ENCODE peak calls at places on chromosomes 13 and 19, in six cellular contexts. One of them, this sample, is unnamed.

GRCh38 chr19:51751655-51752054 is at the start of gene FPR1:
- DNase-seq in posterior cingulate gyrus: no peak
- DNase-seq in CD8-positive, alpha-beta memory T cell: no peak
- DNase-seq in stimulated activated CD4-positive, alpha-beta T cell treated with anti-CD3 and anti-CD28 coated beads, TNF-alpha, amount 100 ng/mL, for 1 hour: no peak
- DNase-seq in WTC11: no peak
- DNase-seq in CD4-positive, CD25-positive, alpha-beta regulatory T cell: no peak
- DNase-seq in this sample: no peak

GRCh38 chr19:3897936-3898335 is 17.5 kb downstream of the ATCAY start:
- DNase-seq in CD8-positive, alpha-beta memory T cell: no peak
- DNase-seq in WTC11: no peak
- DNase-seq in CD4-positive, CD25-positive, alpha-beta regulatory T cell: no peak
- DNase-seq in stimulated activated CD4-positive, alpha-beta T cell treated with anti-CD3 and anti-CD28 coated beads, TNF-alpha, amount 100 ng/mL, for 1 hour: no peak
- DNase-seq in posterior cingulate gyrus: no peak
- DNase-seq in this sample: no peak

GRCh38 chr13:32840113-32840512 is 176.1 kb upstream of the KL start:
- DNase-seq in CD4-positive, CD25-positive, alpha-beta regulatory T cell: no peak
- DNase-seq in stimulated activated CD4-positive, alpha-beta T cell treated with anti-CD3 and anti-CD28 coated beads, TNF-alpha, amount 100 ng/mL, for 1 hour: no peak
- DNase-seq in WTC11: no peak
- DNase-seq in CD8-positive, alpha-beta memory T cell: no peak
- DNase-seq in posterior cingulate gyrus: no peak
- DNase-seq in this sample: no peak

GRCh38 chr13:97289514-97290298 is 67.6 kb downstream of the MBNL2 start:
- DNase-seq in stimulated activated CD4-positive, alpha-beta T cell treated with anti-CD3 and anti-CD28 coated beads, TNF-alpha, amount 100 ng/mL, for 1 hour: no peak
- DNase-seq in WTC11: no peak
- DNase-seq in CD8-positive, alpha-beta memory T cell: no peak
- DNase-seq in CD4-positive, CD25-positive, alpha-beta regulatory T cell: no peak
- DNase-seq in posterior cingulate gyrus: no peak
- DNase-seq in this sample: no peak

GRCh38 chr13:24723206-24723605 is 40.8 kb upstream of the RNF17 start:
- DNase-seq in CD8-positive, alpha-beta memory T cell: no peak
- DNase-seq in stimulated activated CD4-positive, alpha-beta T cell treated with anti-CD3 and anti-CD28 coated beads, TNF-alpha, amount 100 ng/mL, for 1 hour: no peak
- DNase-seq in CD4-positive, CD25-positive, alpha-beta regulatory T cell: no peak
- DNase-seq in WTC11: no peak
- DNase-seq in posterior cingulate gyrus: no peak
- DNase-seq in this sample: no peak

GRCh38 chr19:30662211-30662861 is 290.2 kb downstream of the ZNF536 start:
- DNase-seq in posterior cingulate gyrus: no peak
- DNase-seq in CD4-positive, CD25-positive, alpha-beta regulatory T cell: no peak
- DNase-seq in WTC11: no peak
- DNase-seq in stimulated activated CD4-positive, alpha-beta T cell treated with anti-CD3 and anti-CD28 coated beads, TNF-alpha, amount 100 ng/mL, for 1 hour: no peak
- DNase-seq in CD8-positive, alpha-beta memory T cell: no peak
- DNase-seq in this sample: no peak

GRCh38 chr13:97566907-97567306 is 132.9 kb downstream of the RAP2A start:
- DNase-seq in CD8-positive, alpha-beta memory T cell: no peak
- DNase-seq in WTC11: no peak
- DNase-seq in posterior cingulate gyrus: no peak
- DNase-seq in CD4-positive, CD25-positive, alpha-beta regulatory T cell: no peak
- DNase-seq in stimulated activated CD4-positive, alpha-beta T cell treated with anti-CD3 and anti-CD28 coated beads, TNF-alpha, amount 100 ng/mL, for 1 hour: no peak
- DNase-seq in this sample: no peak

GRCh38 chr19:48669903-48670668 is 2.7 kb downstream of the NTN5 start:
- DNase-seq in CD4-positive, CD25-positive, alpha-beta regulatory T cell: no peak
- DNase-seq in CD8-positive, alpha-beta memory T cell: no peak
- DNase-seq in posterior cingulate gyrus: no peak
- DNase-seq in stimulated activated CD4-positive, alpha-beta T cell treated with anti-CD3 and anti-CD28 coated beads, TNF-alpha, amount 100 ng/mL, for 1 hour: no peak
- DNase-seq in WTC11: no peak
- DNase-seq in this sample: no peak

GRCh38 chr19:31568724-31569123 is 219.5 kb upstream of the TSHZ3 start:
- DNase-seq in stimulated activated CD4-positive, alpha-beta T cell treated with anti-CD3 and anti-CD28 coated beads, TNF-alpha, amount 100 ng/mL, for 1 hour: no peak
- DNase-seq in posterior cingulate gyrus: no peak
- DNase-seq in CD4-positive, CD25-positive, alpha-beta regulatory T cell: no peak
- DNase-seq in WTC11: no peak
- DNase-seq in CD8-positive, alpha-beta memory T cell: no peak
- DNase-seq in this sample: no peak

GRCh38 chr19:7535993-7536685 is 622 bp downstream of the PNPLA6 start:
- DNase-seq in CD4-positive, CD25-positive, alpha-beta regulatory T cell: no peak
- DNase-seq in posterior cingulate gyrus: no peak
- DNase-seq in stimulated activated CD4-positive, alpha-beta T cell treated with anti-CD3 and anti-CD28 coated beads, TNF-alpha, amount 100 ng/mL, for 1 hour: no peak
- DNase-seq in WTC11: no peak
- DNase-seq in CD8-positive, alpha-beta memory T cell: no peak
- DNase-seq in this sample: no peak

GRCh38 chr13:26247011-26247410 is 6.9 kb upstream of the CDK8 start:
- DNase-seq in WTC11: no peak
- DNase-seq in CD8-positive, alpha-beta memory T cell: no peak
- DNase-seq in stimulated activated CD4-positive, alpha-beta T cell treated with anti-CD3 and anti-CD28 coated beads, TNF-alpha, amount 100 ng/mL, for 1 hour: no peak
- DNase-seq in posterior cingulate gyrus: no peak
- DNase-seq in CD4-positive, CD25-positive, alpha-beta regulatory T cell: no peak
- DNase-seq in this sample: no peak

GRCh38 chr19:7788178-7788932 is 25.3 kb downstream of the CLEC4M start:
- DNase-seq in WTC11: peak
- DNase-seq in stimulated activated CD4-positive, alpha-beta T cell treated with anti-CD3 and anti-CD28 coated beads, TNF-alpha, amount 100 ng/mL, for 1 hour: no peak
- DNase-seq in CD4-positive, CD25-positive, alpha-beta regulatory T cell: no peak
- DNase-seq in CD8-positive, alpha-beta memory T cell: no peak
- DNase-seq in posterior cingulate gyrus: peak
- DNase-seq in this sample: peak

GRCh38 chr13:20828540-20829364 is 55.0 kb upstream of the EEF1AKMT1 start:
- DNase-seq in posterior cingulate gyrus: no peak
- DNase-seq in CD4-positive, CD25-positive, alpha-beta regulatory T cell: peak
- DNase-seq in stimulated activated CD4-positive, alpha-beta T cell treated with anti-CD3 and anti-CD28 coated beads, TNF-alpha, amount 100 ng/mL, for 1 hour: no peak
- DNase-seq in WTC11: no peak
- DNase-seq in CD8-positive, alpha-beta memory T cell: no peak
- DNase-seq in this sample: peak

GRCh38 chr19:24140099-24140498 is 53.1 kb downstream of the ZNF254 start:
- DNase-seq in WTC11: no peak
- DNase-seq in posterior cingulate gyrus: no peak
- DNase-seq in CD8-positive, alpha-beta memory T cell: no peak
- DNase-seq in stimulated activated CD4-positive, alpha-beta T cell treated with anti-CD3 and anti-CD28 coated beads, TNF-alpha, amount 100 ng/mL, for 1 hour: no peak
- DNase-seq in CD4-positive, CD25-positive, alpha-beta regulatory T cell: no peak
- DNase-seq in this sample: no peak

GRCh38 chr13:20127563-20128458 is 33.0 kb downstream of the GJA3 start:
- DNase-seq in stimulated activated CD4-positive, alpha-beta T cell treated with anti-CD3 and anti-CD28 coated beads, TNF-alpha, amount 100 ng/mL, for 1 hour: no peak
- DNase-seq in CD8-positive, alpha-beta memory T cell: peak
- DNase-seq in CD4-positive, CD25-positive, alpha-beta regulatory T cell: peak
- DNase-seq in posterior cingulate gyrus: peak
- DNase-seq in WTC11: peak
- DNase-seq in this sample: peak

GRCh38 chr19:30711296-30711695 is 339.1 kb downstream of the ZNF536 start:
- DNase-seq in posterior cingulate gyrus: no peak
- DNase-seq in CD8-positive, alpha-beta memory T cell: no peak
- DNase-seq in stimulated activated CD4-positive, alpha-beta T cell treated with anti-CD3 and anti-CD28 coated beads, TNF-alpha, amount 100 ng/mL, for 1 hour: no peak
- DNase-seq in CD4-positive, CD25-positive, alpha-beta regulatory T cell: no peak
- DNase-seq in WTC11: no peak
- DNase-seq in this sample: peak